ENCODE peak calls at places on chromosomes 13 and 19, in seven cellular contexts. P is amniotic stem cell, N is cardiac muscle cell, X is HT1080, R is neural crest cell, S is GM03348, V is left cardiac atrium. D is an unnamed sample.

GRCh38 chr19:8209965-8210659 is 942 bp downstream of the CERS4 start:
- DNase-seq in P (no peak), N (no peak), X (no peak), R (peak; percentile 27), S (no peak), V (no peak), D (no peak)

GRCh38 chr19:18637644-18638630 is 1.1 kb downstream of the KLHL26 start:
- DNase-seq in P (no peak), N (no peak), X (no peak), R (no peak), S (no peak), V (no peak), D (peak; percentile 50)

GRCh38 chr13:72424059-72424458 is 303.4 kb downstream of the MZT1 start:
- DNase-seq in P (no peak), N (no peak), X (no peak), R (no peak), S (no peak), V (no peak), D (no peak)

GRCh38 chr19:33685541-33685940 is 63.8 kb downstream of the CHST8 start:
- DNase-seq in P (no peak), N (no peak), X (no peak), R (no peak), S (no peak), V (no peak), D (no peak)

GRCh38 chr19:13053761-13054604 is 48.7 kb downstream of the LYL1 start:
- DNase-seq in P (peak; percentile 51), N (peak; percentile 99), X (peak; percentile 99), R (peak; percentile 62), S (peak; percentile 93), V (peak; percentile 95), D (peak; percentile 85)

GRCh38 chr13:73765651-73766384 is 368.4 kb downstream of the KLF12 start:
- DNase-seq in P (no peak), N (peak; percentile 91), X (no peak), R (peak; percentile 60), S (peak; percentile 24), V (peak; percentile 80), D (no peak)

GRCh38 chr13:42832341-42833153 is 51.2 kb downstream of the FAM216B start:
- DNase-seq in P (peak; percentile 65), N (peak; percentile 90), X (peak; percentile 97), R (no peak), S (peak; percentile 75), V (peak; percentile 58), D (peak; percentile 80)

GRCh38 chr19:11247391-11247790 is 8.0 kb downstream of the ANGPTL8 start:
- DNase-seq in P (no peak), N (peak; percentile 88), X (no peak), R (no peak), S (peak; percentile 37), V (peak; percentile 92), D (no peak)

D was measured in PC-9.